ENCODE peak calls at places on chromosomes 13 and 19, in six cellular contexts. I is tibial artery, M is PC-3, W is IMR-90, E is neural progenitor cell, Q is right lobe of liver. C is an unnamed sample.

GRCh38 chr13:46643165-46643777 is 90.3 kb downstream of the LRCH1 start:
- DNase-seq in I (no peak), M (no peak), W (no peak), E (no peak), Q (no peak), C (no peak)

GRCh38 chr13:106373989-106374572 is 161.4 kb downstream of the EFNB2 start:
- DNase-seq in I (no peak), M (no peak), W (peak; percentile 73), E (no peak), Q (no peak), C (no peak)

GRCh38 chr19:54339646-54340358 is 840 bp upstream of the LILRA4 start:
- DNase-seq in I (no peak), M (no peak), W (no peak), E (no peak), Q (peak; percentile 43), C (no peak)

GRCh38 chr19:48757741-48758144 is 2.4 kb downstream of the FGF21 start:
- DNase-seq in I (no peak), M (no peak), W (no peak), E (no peak), Q (no peak), C (no peak)

GRCh38 chr19:15246198-15246481 is 13.9 kb upstream of the EPHX3 start:
- DNase-seq in I (no peak), M (no peak), W (no peak), E (no peak), Q (no peak), C (no peak)

GRCh38 chr19:4536798-4537197 is 1.8 kb upstream of the PLIN5 start:
- DNase-seq in I (no peak), M (peak; percentile 55), W (no peak), E (no peak), Q (peak; percentile 80), C (no peak)

GRCh38 chr19:44643605-44644390 is at the start of gene PVR:
- DNase-seq in I (peak; percentile 83), M (peak; percentile 77), W (peak; percentile 77), E (peak; percentile 78), Q (peak; percentile 88), C (peak; percentile 83)

GRCh38 chr19:51687791-51688664 is 5.1 kb upstream of the SPACA6 start:
- DNase-seq in I (peak; percentile 90), M (peak; percentile 62), W (peak; percentile 44), E (peak; percentile 72), Q (no peak), C (peak; percentile 89)

GRCh38 chr13:95452376-95452775 is 100.1 kb upstream of the CLDN10 start:
- DNase-seq in I (no peak), M (peak; percentile 48), W (no peak), E (no peak), Q (no peak), C (no peak)

GRCh38 chr13:111791131-111791530 is 275.8 kb upstream of the SOX1 start:
- DNase-seq in I (no peak), M (no peak), W (no peak), E (no peak), Q (no peak), C (peak; percentile 21)

GRCh38 chr19:31350033-31350692 is 927 bp upstream of the TSHZ3 start:
- DNase-seq in I (peak; percentile 78), M (no peak), W (no peak), E (peak; percentile 38), Q (no peak), C (peak; percentile 84)

GRCh38 chr19:45153339-45154063 is 7.3 kb downstream of the NKPD1 start:
- DNase-seq in I (no peak), M (no peak), W (peak; percentile 48), E (peak; percentile 85), Q (peak; percentile 49), C (no peak)

GRCh38 chr19:40802300-40803169 is 3.5 kb downstream of the EGLN2 start:
- DNase-seq in I (peak; percentile 86), M (no peak), W (no peak), E (no peak), Q (no peak), C (no peak)

GRCh38 chr13:114157869-114158495 is 21.1 kb upstream of the CFAP97D2 start:
- DNase-seq in I (no peak), M (no peak), W (no peak), E (no peak), Q (no peak), C (no peak)

GRCh38 chr19:5287066-5287465 is 53.5 kb downstream of the PTPRS start:
- DNase-seq in I (no peak), M (peak; percentile 33), W (no peak), E (no peak), Q (no peak), C (no peak)

GRCh38 chr19:52689804-52690394 is 44.9 kb downstream of the ZNF611 start:
- DNase-seq in I (peak; percentile 79), M (no peak), W (no peak), E (peak; percentile 44), Q (peak; percentile 52), C (peak; percentile 79)

GRCh38 chr19:45154064-45154827 is 6.5 kb downstream of the NKPD1 start:
- DNase-seq in I (no peak), M (peak; percentile 46), W (peak; percentile 86), E (no peak), Q (no peak), C (no peak)

GRCh38 chr19:52963229-52963760 is 614 bp upstream of the ZNF816 start:
- DNase-seq in I (peak; percentile 66), M (no peak), W (no peak), E (peak; percentile 61), Q (no peak), C (peak; percentile 75)

GRCh38 chr13:41568143-41568989 is 111.0 kb downstream of the RGCC start:
- DNase-seq in I (no peak), M (no peak), W (no peak), E (no peak), Q (no peak), C (no peak)

GRCh38 chr13:47672982-47673670 is 327.9 kb downstream of the SUCLA2 start:
- DNase-seq in I (no peak), M (peak; percentile 2), W (peak; percentile 93), E (no peak), Q (no peak), C (no peak)

GRCh38 chr19:53868892-53869804 is 1.5 kb downstream of the MYADM start:
- DNase-seq in I (peak; percentile 96), M (peak; percentile 90), W (peak; percentile 84), E (peak; percentile 92), Q (peak; percentile 92), C (peak; percentile 98)

GRCh38 chr13:104485571-104485970 is 1419.4 kb upstream of the SLC10A2 start:
- DNase-seq in I (no peak), M (no peak), W (no peak), E (peak; percentile 5), Q (no peak), C (no peak)

GRCh38 chr13:113946409-113947181 is 27.3 kb downstream of the C13orf46 start:
- DNase-seq in I (peak; percentile 65), M (no peak), W (no peak), E (no peak), Q (no peak), C (no peak)

GRCh38 chr13:43036386-43037220 is 13.2 kb downstream of the DNAJC15 start:
- DNase-seq in I (no peak), M (no peak), W (no peak), E (no peak), Q (no peak), C (no peak)

GRCh38 chr13:70107498-70108271 is at the start of gene ATXN8OS:
- DNase-seq in I (no peak), M (no peak), W (no peak), E (peak; percentile 61), Q (no peak), C (no peak)

GRCh38 chr19:2099054-2099501 is 2.4 kb downstream of the IZUMO4 start:
- DNase-seq in I (no peak), M (no peak), W (no peak), E (no peak), Q (no peak), C (no peak)

GRCh38 chr19:2097330-2098327 is 914 bp downstream of the IZUMO4 start:
- DNase-seq in I (no peak), M (no peak), W (no peak), E (peak; percentile 23), Q (no peak), C (no peak)

GRCh38 chr19:2095338-2095938 is 688 bp downstream of the MOB3A start:
- DNase-seq in I (no peak), M (no peak), W (no peak), E (peak; percentile 11), Q (no peak), C (no peak)

GRCh38 chr19:2099937-2100718 is 3.4 kb downstream of the IZUMO4 start:
- DNase-seq in I (no peak), M (no peak), W (no peak), E (no peak), Q (no peak), C (no peak)

GRCh38 chr19:2096543-2097329 is at the start of gene IZUMO4:
- DNase-seq in I (peak; percentile 100), M (peak; percentile 94), W (peak; percentile 96), E (peak; percentile 99), Q (peak; percentile 100), C (peak; percentile 98)
- TF ChIP-seq CTCF in I (peak; percentile 41), M (peak; percentile 37), W (peak; percentile 43), E (peak; percentile 53), Q (peak; percentile 24), C (no peak)

DNA sequence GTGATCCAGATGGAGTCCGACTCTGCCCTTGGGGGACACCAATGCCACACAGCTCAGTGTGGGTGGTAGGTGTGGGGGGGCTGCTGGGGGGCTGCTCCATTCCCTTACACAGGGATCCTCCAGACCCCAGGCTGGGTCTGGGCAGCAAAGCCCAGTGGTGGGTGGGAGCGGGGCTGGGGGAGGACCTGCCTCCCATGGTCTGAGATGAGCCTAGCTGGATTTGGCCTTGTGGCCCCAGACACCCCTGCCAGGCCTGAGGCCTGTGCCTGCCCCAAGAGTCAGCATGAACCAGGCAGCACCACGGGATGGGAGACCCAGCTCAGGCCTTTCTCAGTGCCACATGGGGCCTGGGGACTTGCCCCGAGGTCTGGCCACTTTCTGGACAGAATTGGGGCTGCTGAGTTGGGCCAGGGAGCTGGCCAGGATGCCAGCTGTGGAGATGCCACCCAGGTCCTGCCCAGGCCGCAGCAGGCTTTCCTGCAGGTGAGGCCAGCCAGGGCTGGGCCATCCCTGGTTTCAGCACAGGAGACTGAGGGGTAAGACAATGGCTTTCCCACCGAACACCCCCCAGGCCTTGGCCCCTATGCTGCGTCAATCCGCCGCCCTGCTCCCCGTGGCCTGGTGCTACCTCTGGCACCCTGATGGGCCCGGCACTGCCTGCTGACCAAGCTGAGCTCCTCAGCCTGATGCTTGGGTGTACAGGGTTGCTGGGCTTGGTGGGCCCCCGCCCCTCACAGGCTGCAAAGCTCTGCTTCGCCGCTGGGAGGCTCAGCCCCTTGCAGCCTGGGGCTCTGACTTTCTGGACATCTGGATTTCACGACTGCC is 24.2 kb downstream of the CEBPG start:
- DNase-seq in I (peak; percentile 56), M (no peak), W (no peak), E (peak; percentile 66), Q (peak; percentile 53), C (no peak)
- H3K4me3 ChIP-seq in I (no peak overlapping the region), M (no peak overlapping the region), W (no peak overlapping the region), E (no peak overlapping the region), Q (no peak overlapping the region), C (no peak overlapping the region)

DNA sequence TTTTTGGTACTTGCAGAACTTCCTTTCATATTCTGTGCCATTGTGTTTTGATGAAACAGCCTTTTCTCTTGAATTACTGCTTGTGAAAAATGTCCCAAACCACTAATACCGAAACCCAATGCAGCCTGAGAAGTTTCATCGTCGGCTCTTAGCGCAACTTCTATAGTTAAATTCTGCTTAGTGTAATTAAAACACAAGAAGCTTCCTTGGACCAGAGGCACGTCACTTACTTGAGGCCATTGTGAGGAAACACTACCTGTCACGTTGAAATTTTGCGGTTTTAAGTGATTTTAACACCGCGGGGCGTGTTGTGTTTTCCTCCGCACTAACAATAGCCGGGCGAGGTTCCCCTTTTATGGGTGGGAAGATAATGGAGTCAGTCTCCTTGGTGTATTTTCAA is 70.9 kb downstream of the GGACT start:
- DNase-seq in I (no peak), M (no peak), W (no peak), E (no peak), Q (no peak), C (no peak)
- H3K27ac ChIP-seq in I (no peak overlapping the region), M (no peak overlapping the region), W (no peak overlapping the region), E (no peak overlapping the region), Q (peak overlapping the region; percentile 85), C (no peak overlapping the region)

GRCh38 chr13:27972619-27972877 is 3.4 kb upstream of the CDX2 start:
- DNase-seq in I (no peak), M (no peak), W (no peak), E (no peak), Q (no peak), C (no peak)
- TF ChIP-seq CTCF in I (no peak), M (no peak), W (no peak), E (no peak), Q (no peak), C (no peak)

C was measured in coronary artery.